ENCODE peak calls at places on chromosomes 2 and 18, in nine cellular contexts. W is A549, J is fibroblast of the aortic adventitia, O is AG09309, N is RWPE2, T is esophagus muscularis mucosa, P is fibroblast of mammary gland, E is astrocyte, U is fibroblast of pulmonary artery. Y is an unnamed sample.

GRCh38 chr2:239530749-239531316 is 130.0 kb upstream of the HDAC4 start:
- DNase-seq in U (no peak), P (no peak), N (no peak), O (no peak), T (no peak), J (no peak), W (no peak), E (no peak), Y (no peak)

GRCh38 chr2:177549171-177549570 is 156.6 kb downstream of the AGPS start:
- DNase-seq in J (peak), P (no peak), O (no peak), U (no peak), N (no peak), E (peak), W (no peak), T (no peak), Y (no peak)

GRCh38 chr2:207469380-207469779 is 60.4 kb upstream of the CREB1 start:
- DNase-seq in J (no peak), P (no peak), W (no peak), N (no peak), O (no peak), E (no peak), U (no peak), T (no peak), Y (no peak)

GRCh38 chr2:38375711-38376345 is 1.2 kb downstream of the ATL2 start:
- DNase-seq in N (peak), E (peak), W (no peak), T (no peak), J (peak), O (no peak), U (peak), P (no peak), Y (no peak)

GRCh38 chr18:51098082-51098481 is 68.1 kb downstream of the SMAD4 start:
- DNase-seq in T (no peak), U (no peak), P (no peak), J (no peak), E (no peak), N (no peak), W (no peak), O (no peak), Y (no peak)

GRCh38 chr2:207230261-207231105 is 64.7 kb upstream of the KLF7 start:
- DNase-seq in W (peak), P (no peak), E (no peak), O (no peak), J (no peak), U (no peak), T (no peak), N (no peak), Y (no peak)

GRCh38 chr2:168849610-168850009 is 40.6 kb downstream of the SPC25 start:
- DNase-seq in T (no peak), U (peak), W (peak), N (no peak), O (no peak), P (peak), J (peak), E (peak), Y (no peak)

GRCh38 chr18:3790702-3791101 is 340.7 kb downstream of the TGIF1 start:
- DNase-seq in T (no peak), U (peak), W (no peak), O (no peak), N (no peak), E (peak), P (no peak), J (peak), Y (no peak)

GRCh38 chr18:48297139-48297538 is 112.0 kb downstream of the ZBTB7C start:
- DNase-seq in O (no peak), J (no peak), T (no peak), U (no peak), W (no peak), N (no peak), P (no peak), E (no peak), Y (no peak)

GRCh38 chr18:48293954-48294893 is 115.0 kb downstream of the ZBTB7C start:
- DNase-seq in P (no peak), J (no peak), E (no peak), W (no peak), O (no peak), T (no peak), N (no peak), U (no peak), Y (no peak)

GRCh38 chr18:48296581-48296980 is 112.6 kb downstream of the ZBTB7C start:
- DNase-seq in T (no peak), P (no peak), O (no peak), W (no peak), J (no peak), E (no peak), N (no peak), U (no peak), Y (no peak)

GRCh38 chr18:48294894-48295585 is 114.1 kb downstream of the ZBTB7C start:
- DNase-seq in J (peak), N (no peak), W (no peak), O (no peak), P (no peak), U (no peak), T (no peak), E (no peak), Y (no peak)

DNA sequence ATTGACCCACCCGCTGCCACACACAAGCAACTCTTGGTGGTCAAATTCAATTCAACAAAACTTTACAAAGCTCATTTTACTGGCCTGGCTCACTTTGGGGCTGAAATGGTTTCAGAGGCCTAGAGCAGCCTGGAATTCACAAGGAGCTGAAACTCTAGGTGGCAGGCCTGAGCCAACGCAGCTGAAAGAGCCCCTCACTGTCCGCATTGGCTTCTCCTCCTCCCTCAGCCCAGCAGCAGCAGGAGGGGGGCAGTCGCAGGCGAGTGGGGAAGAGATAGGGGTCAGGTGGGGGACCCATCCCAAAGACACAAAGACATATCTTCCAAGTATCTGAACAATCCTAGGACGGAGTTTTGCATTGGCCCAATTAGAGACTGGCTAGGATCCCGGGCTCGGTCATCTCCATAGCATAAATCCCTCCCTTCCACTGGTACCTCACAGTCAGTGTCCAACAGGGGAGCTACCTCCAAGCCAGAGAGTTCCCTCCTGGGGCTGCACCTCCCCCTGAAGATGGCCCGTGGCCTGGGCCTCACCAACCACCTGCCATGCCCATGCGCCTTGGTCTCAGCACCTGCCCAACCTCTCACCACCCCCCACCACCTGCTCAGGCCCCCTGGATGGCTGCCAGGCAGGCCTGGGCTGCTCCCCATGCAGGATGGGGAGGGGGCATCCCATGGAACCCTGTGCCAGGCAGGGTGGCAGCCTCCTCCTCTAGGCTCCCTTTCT is 113.4 kb downstream of the ZBTB7C start:
- DNase-seq in N (no peak), O (no peak), T (no peak), J (peak), P (peak), W (no peak), U (peak), E (no peak), Y (no peak)
- TF ChIP-seq CTCF in N (no peak), O (peak), T (peak), J (peak), P (peak), W (peak), U (peak), E (peak), Y (no peak)

GRCh38 chr2:216107760-216108159 is 1.4 kb upstream of the XRCC5 start:
- DNase-seq in N (no peak), W (no peak), P (no peak), T (no peak), J (no peak), O (no peak), U (no peak), E (no peak), Y (no peak)

GRCh38 chr2:216104691-216105090 is 4.5 kb upstream of the XRCC5 start:
- DNase-seq in N (no peak), E (no peak), W (no peak), O (no peak), P (no peak), J (no peak), U (no peak), T (no peak), Y (no peak)

GRCh38 chr2:216108967-216109921 is at the start of gene XRCC5:
- DNase-seq in P (peak), U (peak), O (peak), E (peak), J (peak), T (peak), N (peak), W (peak), Y (peak)

GRCh38 chr2:216108310-216108966 is 710 bp upstream of the XRCC5 start:
- DNase-seq in W (no peak), J (no peak), T (no peak), N (no peak), P (no peak), E (no peak), O (no peak), U (no peak), Y (no peak)

GRCh38 chr2:216107320-216107719 is 1.8 kb upstream of the XRCC5 start:
- DNase-seq in O (no peak), J (no peak), N (no peak), W (no peak), E (no peak), P (no peak), T (no peak), U (no peak), Y (no peak)
- H3K4me3 ChIP-seq in O (no peak), J (no peak), N (no peak), W (no peak), E (peak), P (no peak), T (no peak), U (no peak), Y (no peak)

DNA sequence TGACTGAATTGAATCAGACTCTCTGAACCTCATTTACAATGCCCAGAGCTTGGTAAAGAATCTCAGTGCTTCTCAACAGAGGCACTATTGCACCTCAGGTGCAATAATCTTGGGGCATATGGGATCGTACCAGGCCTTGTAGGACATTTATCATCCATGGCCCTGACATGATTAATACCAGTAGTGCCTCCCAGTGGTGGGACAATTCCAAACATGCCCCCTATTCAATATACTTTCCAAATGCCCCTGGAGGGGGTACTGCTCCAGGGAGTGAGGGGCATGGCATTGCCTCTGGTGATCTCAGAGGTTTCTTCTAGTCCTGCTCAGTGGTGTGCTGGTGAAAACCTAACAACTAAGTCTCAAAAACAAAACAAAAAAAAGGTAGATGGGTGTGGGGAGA is 174.9 kb upstream of the SMAD2 start:
- DNase-seq in T (no peak), U (no peak), N (no peak), O (no peak), P (no peak), W (no peak), J (no peak), E (no peak), Y (no peak)
- TF ChIP-seq CTCF in T (no peak), U (no peak), N (no peak), O (no peak), P (no peak), W (no peak), J (no peak), E (no peak), Y (no peak)

GRCh38 chr2:203432811-203433210 is 102.3 kb downstream of the RAPH1 start:
- DNase-seq in N (no peak), O (no peak), T (no peak), W (no peak), U (no peak), E (no peak), J (no peak), P (no peak), Y (no peak)
- H3K4me3 ChIP-seq in N (no peak), O (no peak), T (no peak), W (no peak), U (no peak), E (no peak), J (no peak), P (no peak), Y (no peak)

DNA sequence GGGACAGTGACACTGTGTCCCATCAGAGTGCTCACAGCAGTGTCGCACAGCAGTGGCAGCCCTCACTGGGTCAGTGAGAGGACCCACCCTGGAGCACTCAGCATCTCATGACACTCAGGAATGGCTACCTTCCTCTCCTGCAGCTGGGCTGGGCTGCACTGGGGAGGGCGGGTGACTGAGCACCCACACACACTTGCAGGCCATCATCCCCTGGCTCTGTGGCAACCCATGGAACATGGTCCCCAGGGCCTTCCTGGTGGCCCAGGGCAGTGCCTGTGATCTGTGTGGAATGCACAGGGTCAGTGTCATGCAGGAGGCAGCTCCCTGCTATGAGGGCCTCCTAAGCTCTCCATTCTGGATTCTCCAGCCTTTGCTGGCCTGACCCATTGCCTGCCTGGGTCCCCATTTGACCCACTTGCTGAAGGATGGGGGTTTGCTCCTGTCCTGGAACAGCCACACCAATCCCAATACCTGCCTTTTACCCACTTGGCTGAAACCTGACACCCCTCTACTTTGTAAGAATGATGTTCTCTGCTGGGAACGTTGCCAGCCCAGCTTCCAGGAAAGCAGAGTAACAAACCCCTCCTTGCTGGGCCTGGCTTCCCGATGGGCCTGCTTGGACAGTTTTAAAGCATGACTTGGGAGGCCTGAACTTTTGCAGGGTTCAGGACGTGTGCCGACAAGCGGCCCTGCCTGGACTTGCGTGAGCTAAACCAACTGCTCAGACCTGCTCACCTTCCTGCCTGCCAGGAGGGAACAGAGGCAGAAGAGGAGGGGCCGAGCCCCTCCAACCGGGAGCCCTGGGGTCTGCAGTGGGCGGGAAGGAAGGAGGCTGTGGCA is 13.7 kb downstream of the HS6ST1 start:
- DNase-seq in N (peak), U (peak), W (peak), J (peak), T (no peak), O (peak), E (peak), P (peak), Y (no peak)
- TF ChIP-seq CTCF in N (no peak), U (no peak), W (no peak), J (peak), T (no peak), O (no peak), E (no peak), P (no peak), Y (no peak)